ENCODE peak calls at places on chromosomes 7 and 10, in seven cellular contexts. U, R, J, T, N, Y and M are unnamed samples.

GRCh38 chr7:39202041-39202440 is 224.3 kb downstream of the POU6F2 start:
- DNase-seq in Y (no peak), T (no peak), R (no peak), U (no peak), N (no peak), J (no peak), M (no peak)

GRCh38 chr7:128932862-128933821 is 4.6 kb upstream of the IRF5 start:
- DNase-seq in Y (peak), U (peak), T (no peak), J (peak), N (peak), R (peak), M (no peak)

GRCh38 chr10:30737931-30738391 is 108.4 kb upstream of the LYZL2 start:
- DNase-seq in J (no peak), R (no peak), N (no peak), T (no peak), Y (no peak), U (peak), M (no peak)

GRCh38 chr7:100053201-100053600 is 3.6 kb downstream of the ZSCAN21 start:
- DNase-seq in Y (no peak), R (peak), T (peak), J (no peak), N (peak), U (peak), M (peak)

GRCh38 chr7:87628780-87629569 is 777 bp downstream of the RUNDC3B start:
- DNase-seq in R (no peak), T (peak), Y (no peak), J (no peak), U (peak), N (no peak), M (no peak)

GRCh38 chr10:24952701-24953349 is 419 bp upstream of the PRTFDC1 start:
- DNase-seq in T (peak), J (peak), R (no peak), Y (no peak), U (peak), N (peak), M (no peak)

GRCh38 chr10:117431160-117431559 is 55.9 kb upstream of the PDZD8 start:
- DNase-seq in Y (no peak), U (no peak), R (no peak), N (no peak), T (no peak), J (no peak), M (no peak)

GRCh38 chr7:150994141-150994837 is 3.5 kb downstream of the NOS3 start:
- DNase-seq in T (no peak), N (no peak), U (no peak), R (peak), J (no peak), Y (no peak), M (no peak)

GRCh38 chr10:51092402-51092801 is 18.1 kb downstream of the PRKG1 start:
- DNase-seq in T (no peak), J (peak), U (no peak), N (no peak), R (no peak), Y (no peak), M (no peak)

GRCh38 chr10:58921366-58921947 is 255.0 kb upstream of the PHYHIPL start:
- DNase-seq in R (no peak), Y (no peak), U (no peak), N (no peak), J (no peak), T (no peak), M (no peak)

GRCh38 chr7:99155207-99155606 is 11.3 kb upstream of the SMURF1 start:
- DNase-seq in J (no peak), Y (no peak), U (no peak), R (no peak), T (no peak), N (no peak), M (no peak)

GRCh38 chr7:142391191-142391992 is 133.5 kb upstream of the PRSS58 start:
- DNase-seq in U (no peak), Y (no peak), R (no peak), J (no peak), T (no peak), N (no peak), M (no peak)
- TF ChIP-seq CTCF in U (peak), Y (no peak), R (peak), J (no peak), T (no peak), N (no peak), M (peak)

GRCh38 chr10:1102836-1103235 is 46.7 kb downstream of the WDR37 start:
- DNase-seq in R (no peak), Y (no peak), N (no peak), U (no peak), J (no peak), T (no peak), M (no peak)

GRCh38 chr10:1100143-1100542 is 44.0 kb downstream of the WDR37 start:
- DNase-seq in U (no peak), R (no peak), Y (no peak), T (no peak), N (no peak), J (no peak), M (no peak)

GRCh38 chr10:1101946-1102345 is 45.8 kb downstream of the WDR37 start:
- DNase-seq in R (no peak), T (no peak), N (no peak), Y (no peak), U (no peak), J (no peak), M (no peak)

GRCh38 chr10:1102392-1102791 is 46.2 kb downstream of the WDR37 start:
- DNase-seq in T (no peak), U (no peak), R (no peak), J (no peak), N (no peak), Y (no peak), M (no peak)

GRCh38 chr10:1100691-1101368 is 44.6 kb downstream of the WDR37 start:
- DNase-seq in T (no peak), R (no peak), U (no peak), Y (peak), N (no peak), J (no peak), M (no peak)
- TF ChIP-seq CTCF in T (no peak), R (peak), U (no peak), Y (no peak), N (no peak), J (no peak), M (no peak)

DNA sequence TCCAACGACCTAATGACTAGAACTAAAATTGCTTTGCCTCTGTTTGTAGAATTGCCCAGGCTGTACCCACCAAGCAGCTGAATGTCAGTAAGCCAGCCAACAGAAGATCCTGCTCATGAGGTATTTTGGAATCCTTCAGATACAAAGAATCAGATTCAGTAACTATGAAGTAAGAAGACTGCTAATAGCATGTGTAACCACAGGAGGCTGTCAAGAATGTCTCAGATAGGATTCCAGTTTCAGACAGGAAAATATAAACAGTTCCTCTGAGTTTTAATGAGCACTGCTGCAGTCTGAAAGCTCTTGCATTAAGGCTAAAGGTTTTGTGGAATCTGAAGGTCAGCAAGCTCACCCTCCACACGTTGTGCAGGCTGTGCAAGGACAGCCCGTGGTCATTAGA is 112.6 kb upstream of the ADAM12 start:
- DNase-seq in J (no peak), R (no peak), T (no peak), U (no peak), Y (no peak), N (no peak), M (peak)
- TF ChIP-seq CTCF in J (no peak), R (no peak), T (no peak), U (no peak), Y (no peak), N (no peak), M (peak)

GRCh38 chr7:149126662-149127321 is 668 bp upstream of the ZNF425 start:
- DNase-seq in N (peak), Y (no peak), R (peak), T (peak), J (no peak), U (peak), M (no peak)
- TF ChIP-seq CTCF in N (no peak), Y (no peak), R (no peak), T (peak), J (no peak), U (no peak), M (no peak)

GRCh38 chr7:121587454-121587853 is 191.3 kb upstream of the FAM3C start:
- DNase-seq in Y (no peak), N (no peak), T (no peak), R (no peak), J (no peak), U (no peak), M (no peak)
- TF ChIP-seq CTCF in Y (no peak), N (no peak), T (no peak), R (no peak), J (no peak), U (no peak), M (no peak)

GRCh38 chr7:27560706-27561235 is 101.9 kb downstream of the HIBADH start:
- DNase-seq in J (no peak), T (no peak), N (no peak), U (no peak), R (no peak), Y (no peak), M (peak)
- TF ChIP-seq CTCF in J (no peak), T (no peak), N (no peak), U (no peak), R (peak), Y (no peak), M (peak)

GRCh38 chr7:84985073-84985784 is 201.6 kb downstream of the SEMA3D start:
- DNase-seq in N (no peak), T (no peak), U (no peak), R (no peak), J (no peak), Y (no peak), M (no peak)
- TF ChIP-seq CTCF in N (no peak), T (no peak), U (no peak), R (no peak), J (no peak), Y (no peak), M (no peak)